ENCODE peak calls at places on chromosomes 7 and 10, in ten cellular contexts. N is hepatocyte; H is A549; P is adrenal gland; J is CD8-positive, alpha-beta T cell; L is heart right ventricle; W is neural progenitor cell; I is left lung; C is cardiac muscle cell; S is tibial artery. M is an unnamed sample.

GRCh38 chr10:119442758-119443060 is 99.8 kb downstream of the RGS10 start:
- DNase-seq in L (no peak), S (no peak), N (no peak), J (no peak), I (no peak), C (no peak), P (no peak), W (no peak), H (no peak), M (no peak)

GRCh38 chr10:118924493-118924892 is 105.0 kb upstream of the NANOS1 start:
- DNase-seq in H (no peak), S (no peak), J (no peak), N (no peak), P (peak; percentile 21), W (no peak), C (no peak), L (no peak), I (no peak), M (no peak)

GRCh38 chr10:131710142-131710861 is 190.5 kb upstream of the PPP2R2D start:
- DNase-seq in W (no peak), L (no peak), H (no peak), C (no peak), S (no peak), I (no peak), J (no peak), P (peak; percentile 11), N (no peak), M (peak; percentile 51)

GRCh38 chr7:115274-115911 is 77.0 kb upstream of the FAM20C start:
- DNase-seq in W (no peak), N (peak; percentile 9), P (no peak), S (no peak), C (no peak), H (no peak), J (no peak), I (peak; percentile 76), L (no peak), M (peak; percentile 76)

GRCh38 chr10:93274419-93274818 is 200.7 kb downstream of the CYP26A1 start:
- DNase-seq in I (no peak), P (no peak), S (no peak), J (no peak), W (no peak), L (no peak), C (no peak), N (no peak), H (no peak), M (no peak)

GRCh38 chr7:2044311-2044882 is 188.3 kb downstream of the MAD1L1 start:
- DNase-seq in H (no peak), N (no peak), W (no peak), C (no peak), L (no peak), S (peak; percentile 8), J (no peak), I (no peak), P (no peak), M (peak; percentile 48)

GRCh38 chr10:43012578-43012977 is 64.3 kb upstream of the RET start:
- DNase-seq in I (no peak), C (no peak), J (no peak), W (no peak), P (no peak), H (no peak), S (no peak), N (no peak), L (no peak), M (no peak)

GRCh38 chr7:41110186-41110585 is 592.7 kb downstream of the INHBA start:
- DNase-seq in S (no peak), P (no peak), C (no peak), I (no peak), N (no peak), W (no peak), H (no peak), J (no peak), L (no peak), M (no peak)

GRCh38 chr7:138287549-138287948 is 172.5 kb upstream of the TRIM24 start:
- DNase-seq in I (no peak), N (no peak), W (no peak), S (no peak), H (no peak), L (no peak), J (no peak), P (no peak), C (no peak), M (no peak)

GRCh38 chr7:4774804-4775280 is 581 bp upstream of the AP5Z1 start:
- DNase-seq in P (peak; percentile 80), H (no peak), N (peak; percentile 64), C (no peak), L (no peak), I (peak; percentile 56), W (no peak), S (peak; percentile 41), J (no peak), M (no peak)
- H3K4me1 ChIP-seq in P (peaks cover 24% of the 10 kb centered on the region), H (peaks cover 18% of the 10 kb centered on the region), N (peaks cover 9% of the 10 kb centered on the region), C (no peaks in the 10 kb centered on the region), L (peaks cover 40% of the 10 kb centered on the region), I (peaks cover 16% of the 10 kb centered on the region), W (peaks cover 5% of the 10 kb centered on the region), S (peaks cover 4% of the 10 kb centered on the region), J (peaks cover 25% of the 10 kb centered on the region), M (peaks cover 26% of the 10 kb centered on the region)

DNA sequence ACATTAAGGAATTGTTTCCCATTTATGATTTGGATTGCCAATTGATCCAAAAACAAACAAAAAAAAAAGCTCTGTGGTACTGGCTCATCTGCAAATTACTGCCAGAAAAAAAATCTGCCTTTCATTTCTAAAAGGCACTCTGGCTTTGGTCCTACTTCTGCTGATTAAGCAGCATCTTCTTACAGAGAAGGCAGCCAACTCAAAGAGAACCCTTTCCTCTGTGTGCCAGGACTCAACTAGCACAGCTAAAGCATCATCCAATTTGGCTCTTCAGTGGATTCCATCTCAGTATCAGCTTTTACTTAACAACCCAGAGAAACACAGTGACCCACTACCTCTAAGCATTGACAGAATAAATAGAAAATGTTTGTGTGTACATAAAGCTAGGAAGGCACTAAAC is 80.6 kb downstream of the GSAP start:
- DNase-seq in J (no peak), S (no peak), C (no peak), L (no peak), P (no peak), N (no peak), H (no peak), W (no peak), I (no peak), M (no peak)
- H3K4me3 ChIP-seq in J (no peak overlapping the region), S (no peak overlapping the region), C (no peak overlapping the region), L (no peak overlapping the region), P (no peak overlapping the region), N (no peak overlapping the region), H (no peak overlapping the region), W (no peak overlapping the region), I (no peak overlapping the region), M (no peak overlapping the region)

GRCh38 chr7:128407751-128408708 is 1.8 kb downstream of the IMPDH1 start:
- DNase-seq in P (no peak), N (no peak), I (no peak), J (no peak), C (no peak), W (peak; percentile 52), H (no peak), S (no peak), L (no peak), M (no peak)

GRCh38 chr7:128406986-128407589 is 2.7 kb downstream of the IMPDH1 start:
- DNase-seq in H (no peak), N (no peak), P (no peak), L (no peak), C (no peak), I (no peak), W (no peak), S (no peak), J (no peak), M (no peak)

GRCh38 chr7:128408709-128409434 is 910 bp downstream of the IMPDH1 start:
- DNase-seq in I (peak; percentile 55), S (peak; percentile 43), N (no peak), H (no peak), L (no peak), J (no peak), C (no peak), P (no peak), W (peak; percentile 76), M (peak; percentile 73)

GRCh38 chr7:128410092-128410665 is 397 bp upstream of the IMPDH1 start:
- DNase-seq in C (peak; percentile 61), S (peak; percentile 63), P (peak; percentile 64), W (peak; percentile 81), I (no peak), H (peak; percentile 80), N (peak; percentile 76), L (no peak), J (peak; percentile 64), M (peak; percentile 84)

DNA sequence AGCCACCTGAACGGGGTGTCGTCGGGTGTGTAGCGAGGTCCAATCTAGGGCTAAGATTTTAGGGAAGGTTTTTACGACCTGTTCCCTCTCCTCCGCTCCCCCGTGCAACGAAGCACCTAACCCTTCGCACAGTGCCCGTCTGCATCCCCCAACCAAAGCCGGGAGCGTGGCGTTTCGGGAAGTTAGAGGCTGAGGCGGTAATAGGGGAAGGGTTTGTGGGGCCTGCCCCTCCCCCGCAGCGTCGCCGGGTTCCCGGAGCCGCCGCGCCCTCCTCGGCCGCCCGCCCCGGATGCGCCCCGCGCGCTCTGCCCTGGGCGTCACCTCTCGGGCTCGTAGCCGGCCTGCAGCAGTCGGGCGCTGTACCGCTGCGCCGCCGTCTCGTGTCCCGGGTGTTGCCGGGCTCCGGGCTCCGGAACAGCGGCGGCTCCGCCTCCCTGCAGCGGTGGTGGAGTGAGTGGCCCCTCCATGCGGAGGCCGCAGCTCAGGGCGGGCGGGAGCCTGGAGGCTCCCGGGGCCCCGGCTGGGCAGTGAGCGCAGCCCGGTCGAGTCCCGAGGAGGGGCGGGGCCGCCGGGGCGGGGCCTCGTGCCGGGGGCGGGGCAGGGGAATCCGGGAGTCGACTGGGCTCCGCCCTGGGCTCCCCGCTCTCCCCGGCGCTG is at the start of gene IMPDH1:
- DNase-seq in P (peak; percentile 86), I (peak; percentile 93), S (peak; percentile 85), W (peak; percentile 93), C (peak; percentile 86), N (peak; percentile 92), J (peak; percentile 74), L (peak; percentile 94), H (peak; percentile 74), M (peak; percentile 96)
- H3K4me1 ChIP-seq in P (peaks cover 6% of the 10 kb centered on the region), I (peaks cover 24% of the 10 kb centered on the region), S (no peaks in the 10 kb centered on the region), W (peaks cover 32% of the 10 kb centered on the region), C (no peaks in the 10 kb centered on the region), N (peaks cover 40% of the 10 kb centered on the region), J (peaks cover 39% of the 10 kb centered on the region), L (peaks cover 50% of the 10 kb centered on the region), H (peaks cover 32% of the 10 kb centered on the region), M (peaks cover 43% of the 10 kb centered on the region)

GRCh38 chr10:4331150-4331549 is 494.9 kb upstream of the AKR1E2 start:
- DNase-seq in N (no peak), L (no peak), I (no peak), W (no peak), J (no peak), S (no peak), P (no peak), H (no peak), C (no peak), M (no peak)

GRCh38 chr10:4334076-4334475 is 491.9 kb upstream of the AKR1E2 start:
- DNase-seq in J (no peak), I (no peak), H (no peak), S (no peak), W (no peak), P (no peak), C (no peak), L (no peak), N (no peak), M (no peak)

GRCh38 chr10:4334853-4335252 is 491.2 kb upstream of the AKR1E2 start:
- DNase-seq in L (no peak), N (no peak), J (no peak), I (no peak), P (no peak), W (no peak), C (no peak), H (no peak), S (no peak), M (no peak)

GRCh38 chr10:4332764-4333473 is 493.1 kb upstream of the AKR1E2 start:
- DNase-seq in W (no peak), C (no peak), N (no peak), P (no peak), L (no peak), H (no peak), S (no peak), I (no peak), J (no peak), M (no peak)

GRCh38 chr10:4333474-4333894 is 492.5 kb upstream of the AKR1E2 start:
- DNase-seq in P (no peak), H (no peak), W (no peak), C (no peak), L (no peak), I (no peak), J (no peak), S (no peak), N (no peak), M (no peak)
- H3K4me3 ChIP-seq in P (no peak overlapping the region), H (no peak overlapping the region), W (no peak overlapping the region), C (no peak overlapping the region), L (no peak overlapping the region), I (no peak overlapping the region), J (no peak overlapping the region), S (no peak overlapping the region), N (no peak overlapping the region), M (no peak overlapping the region)

M was measured in upper lobe of right lung.